ENCODE peak calls at places on chromosomes 11 and 22, in eight cellular contexts. U is HAP-1, Z is sigmoid colon, I is BJ, E is lower lobe of right lung, J is brain microvascular endothelial cell, Q is DND-41, X is GM06990. B is an unnamed sample.

GRCh38 chr22:39567135-39567946 is 3.2 kb upstream of the CACNA1I start:
- DNase-seq in U (no peak), Z (no peak), I (no peak), E (no peak), J (no peak), Q (peak; percentile 80), X (no peak), B (no peak)

GRCh38 chr11:70916321-70916720 is 336.1 kb downstream of the SHANK2 start:
- DNase-seq in U (no peak), Z (no peak), I (no peak), E (no peak), J (no peak), Q (no peak), X (no peak), B (no peak)

GRCh38 chr11:12105471-12105870 is 4.9 kb upstream of the MICAL2 start:
- DNase-seq in U (no peak), Z (no peak), I (no peak), E (no peak), J (no peak), Q (no peak), X (no peak), B (no peak)

GRCh38 chr11:66718320-66718971 is 10.6 kb downstream of the SPTBN2 start:
- DNase-seq in U (no peak), Z (no peak), I (no peak), E (peak; percentile 66), J (no peak), Q (no peak), X (no peak), B (no peak)

GRCh38 chr11:123041185-123041584 is 20.8 kb downstream of the HSPA8 start:
- DNase-seq in U (no peak), Z (no peak), I (no peak), E (no peak), J (no peak), Q (no peak), X (no peak), B (no peak)

GRCh38 chr22:28802595-28803087 is 2.3 kb upstream of the XBP1 start:
- DNase-seq in U (no peak), Z (no peak), I (no peak), E (no peak), J (no peak), Q (peak; percentile 63), X (no peak), B (no peak)

GRCh38 chr11:74680035-74680671 is 51.1 kb downstream of the CHRDL2 start:
- DNase-seq in U (no peak), Z (no peak), I (no peak), E (no peak), J (no peak), Q (no peak), X (no peak), B (no peak)

GRCh38 chr11:63933459-63933858 is 5.3 kb upstream of the NAA40 start:
- DNase-seq in U (no peak), Z (no peak), I (no peak), E (no peak), J (no peak), Q (no peak), X (no peak), B (no peak)

GRCh38 chr11:79082920-79083319 is 357.9 kb downstream of the TENM4 start:
- DNase-seq in U (no peak), Z (no peak), I (no peak), E (no peak), J (no peak), Q (no peak), X (no peak), B (no peak)

GRCh38 chr11:7275133-7275532 is 23.4 kb downstream of the SYT9 start:
- DNase-seq in U (no peak), Z (no peak), I (no peak), E (no peak), J (no peak), Q (no peak), X (no peak), B (no peak)

GRCh38 chr11:87754685-87755084 is 420.6 kb downstream of the RAB38 start:
- DNase-seq in U (no peak), Z (no peak), I (no peak), E (no peak), J (no peak), Q (no peak), X (no peak), B (no peak)

GRCh38 chr22:29003975-29004646 is 57.5 kb downstream of the C22orf31 start:
- DNase-seq in U (no peak), Z (no peak), I (no peak), E (peak; percentile 65), J (no peak), Q (no peak), X (no peak), B (no peak)

GRCh38 chr22:27810566-27810965 is 9.0 kb upstream of the MN1 start:
- DNase-seq in U (no peak), Z (peak; percentile 93), I (peak; percentile 20), E (no peak), J (no peak), Q (no peak), X (no peak), B (no peak)

GRCh38 chr11:116958246-116958645 is 120.8 kb upstream of the APOA1 start:
- DNase-seq in U (no peak), Z (no peak), I (no peak), E (no peak), J (no peak), Q (no peak), X (no peak), B (no peak)

GRCh38 chr11:45860348-45860747 is 13.1 kb downstream of the CRY2 start:
- DNase-seq in U (no peak), Z (no peak), I (no peak), E (no peak), J (no peak), Q (no peak), X (no peak), B (no peak)

GRCh38 chr11:45860764-45861510 is 13.7 kb downstream of the CRY2 start:
- DNase-seq in U (no peak), Z (no peak), I (no peak), E (peak; percentile 66), J (no peak), Q (no peak), X (no peak), B (no peak)

GRCh38 chr11:45857834-45858492 is 10.7 kb downstream of the CRY2 start:
- DNase-seq in U (no peak), Z (peak; percentile 83), I (peak; percentile 94), E (peak; percentile 74), J (peak; percentile 56), Q (no peak), X (no peak), B (no peak)

GRCh38 chr11:45858751-45859398 is 11.6 kb downstream of the CRY2 start:
- DNase-seq in U (no peak), Z (no peak), I (no peak), E (no peak), J (no peak), Q (no peak), X (no peak), B (no peak)

GRCh38 chr11:45859661-45860140 is 12.4 kb downstream of the CRY2 start:
- DNase-seq in U (no peak), Z (peak; percentile 99), I (peak; percentile 98), E (peak; percentile 93), J (peak; percentile 77), Q (no peak), X (no peak), B (no peak)
- H3K36me3 ChIP-seq in U (peaks cover 37% of the 10 kb centered on the region), Z (peaks cover 33% of the 10 kb centered on the region), I (peaks cover 17% of the 10 kb centered on the region), E (peaks cover 83% of the 10 kb centered on the region), J (peaks cover 24% of the 10 kb centered on the region), Q (peaks cover 78% of the 10 kb centered on the region), X (peaks cover 21% of the 10 kb centered on the region), B (peaks cover 95% of the 10 kb centered on the region)

GRCh38 chr11:125446279-125446678 is 49.8 kb downstream of the FEZ1 start:
- DNase-seq in U (no peak), Z (no peak), I (no peak), E (no peak), J (no peak), Q (no peak), X (no peak), B (no peak)

GRCh38 chr11:125445731-125446130 is 50.3 kb downstream of the FEZ1 start:
- DNase-seq in U (no peak), Z (peak; percentile 40), I (no peak), E (no peak), J (no peak), Q (no peak), X (no peak), B (no peak)

GRCh38 chr11:125441648-125442410 is 54.2 kb downstream of the FEZ1 start:
- DNase-seq in U (no peak), Z (peak; percentile 24), I (no peak), E (no peak), J (no peak), Q (no peak), X (no peak), B (no peak)

GRCh38 chr11:125442946-125443345 is 53.1 kb downstream of the FEZ1 start:
- DNase-seq in U (no peak), Z (peak; percentile 22), I (no peak), E (no peak), J (no peak), Q (no peak), X (no peak), B (no peak)

DNA sequence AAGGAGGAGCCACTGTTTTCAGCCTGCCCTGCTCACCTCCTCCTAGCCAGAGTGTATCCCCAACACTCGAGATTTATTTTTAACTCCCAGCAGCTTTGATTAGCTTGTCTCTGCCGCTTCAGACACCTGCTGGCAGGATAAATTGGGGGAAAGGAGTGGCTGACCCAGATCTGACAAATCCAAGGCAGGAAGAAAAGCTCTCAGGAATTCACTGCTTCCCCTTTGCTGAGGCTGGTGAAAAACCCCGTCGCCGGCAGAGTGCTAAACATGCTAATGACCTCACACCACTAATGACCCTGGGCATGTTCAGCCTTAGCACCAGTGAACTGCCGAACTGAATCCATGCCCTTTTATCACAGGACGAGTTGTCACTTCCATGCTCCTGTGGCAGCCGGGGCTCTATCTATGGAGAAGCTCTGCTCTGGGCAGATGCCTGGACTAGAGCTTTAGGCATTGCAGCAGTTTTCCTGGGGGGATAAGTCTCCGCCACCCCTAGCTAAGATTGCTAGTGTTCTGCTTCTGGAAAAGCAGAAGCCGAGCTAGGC is 52.2 kb downstream of the FEZ1 start:
- DNase-seq in U (no peak), Z (peak; percentile 28), I (no peak), E (no peak), J (no peak), Q (no peak), X (no peak), B (no peak)
- H3K4me3 ChIP-seq in U (no peak overlapping the region), Z (no peak overlapping the region), I (no peak overlapping the region), E (no peak overlapping the region), J (no peak overlapping the region), Q (no peak overlapping the region), X (no peak overlapping the region), B (no peak overlapping the region)

DNA sequence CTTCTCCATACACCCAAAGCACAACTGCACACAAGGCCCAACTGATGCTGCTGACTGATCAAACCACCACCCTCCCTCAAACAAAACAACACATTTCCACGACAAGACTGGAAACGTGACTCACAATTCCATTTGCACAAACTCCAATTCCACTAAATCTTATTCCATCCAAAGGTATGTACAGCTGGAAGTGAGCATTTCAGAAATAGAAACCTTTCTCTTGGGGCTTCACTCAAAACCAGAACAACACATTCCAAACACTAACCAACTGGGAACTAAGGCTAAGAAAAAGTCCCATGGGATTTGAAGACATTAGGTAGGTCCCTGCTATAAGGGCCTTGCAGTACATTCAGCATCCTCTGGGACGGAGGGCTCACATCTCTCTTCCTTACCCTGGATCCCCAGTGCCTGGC is 19.6 kb downstream of the MORC2 start:
- DNase-seq in U (no peak), Z (no peak), I (no peak), E (no peak), J (no peak), Q (no peak), X (no peak), B (no peak)
- H3K36me3 ChIP-seq in U (peaks cover 44% of the 10 kb centered on the region), Z (peaks cover 47% of the 10 kb centered on the region), I (peaks cover 34% of the 10 kb centered on the region), E (peaks cover 83% of the 10 kb centered on the region), J (peaks cover 72% of the 10 kb centered on the region), Q (peaks cover 74% of the 10 kb centered on the region), X (peaks cover 13% of the 10 kb centered on the region), B (peaks cover 37% of the 10 kb centered on the region)

GRCh38 chr22:35593071-35593884 is 23.9 kb downstream of the MB start:
- DNase-seq in U (no peak), Z (no peak), I (no peak), E (no peak), J (no peak), Q (no peak), X (no peak), B (no peak)
- H3K4me3 ChIP-seq in U (no peak overlapping the region), Z (no peak overlapping the region), I (no peak overlapping the region), E (no peak overlapping the region), J (no peak overlapping the region), Q (no peak overlapping the region), X (no peak overlapping the region), B (no peak overlapping the region)